ENCODE peak calls at places on chromosomes 7 and 10, in four cellular contexts. One of them, this sample, is unnamed.

GRCh38 chr7:36896418-36896817 is 172.1 kb upstream of the AOAH start:
- DNase-seq in H1: no peak
- DNase-seq in H9: no peak
- DNase-seq in mesendoderm: no peak
- DNase-seq in this sample: no peak

GRCh38 chr7:80078159-80078731 is 56.4 kb upstream of the GNAI1 start:
- DNase-seq in mesendoderm: peak
- DNase-seq in H9: no peak
- DNase-seq in H1: no peak
- DNase-seq in this sample: peak

GRCh38 chr10:6729967-6730366 is 149.9 kb upstream of the PRKCQ start:
- DNase-seq in mesendoderm: no peak
- DNase-seq in H9: no peak
- DNase-seq in H1: no peak
- DNase-seq in this sample: peak

GRCh38 chr10:72058989-72059842 is 29.1 kb downstream of the SPOCK2 start:
- DNase-seq in mesendoderm: no peak
- DNase-seq in H1: no peak
- DNase-seq in H9: no peak
- DNase-seq in this sample: no peak

GRCh38 chr7:98166668-98166970 is 44.6 kb upstream of the BHLHA15 start:
- DNase-seq in mesendoderm: no peak
- DNase-seq in H9: no peak
- DNase-seq in H1: no peak
- DNase-seq in this sample: no peak

GRCh38 chr7:150716368-150716767 is at the start of gene GIMAP1:
- DNase-seq in mesendoderm: no peak
- DNase-seq in H9: no peak
- DNase-seq in H1: no peak
- DNase-seq in this sample: no peak

GRCh38 chr7:149707448-149707886 is 65.9 kb downstream of the ZNF467 start:
- DNase-seq in H1: no peak
- DNase-seq in mesendoderm: peak
- DNase-seq in H9: no peak
- DNase-seq in this sample: no peak

GRCh38 chr10:58438986-58439385 is 53.8 kb downstream of the TFAM start:
- DNase-seq in H1: no peak
- DNase-seq in mesendoderm: no peak
- DNase-seq in H9: no peak
- DNase-seq in this sample: no peak

GRCh38 chr7:141549582-141549981 is 1.6 kb upstream of the AGK start:
- DNase-seq in H1: no peak
- DNase-seq in mesendoderm: no peak
- DNase-seq in H9: no peak
- DNase-seq in this sample: no peak

GRCh38 chr10:110667620-110668343 is 23.6 kb downstream of the RBM20 start:
- DNase-seq in H1: peak
- DNase-seq in H9: peak
- DNase-seq in mesendoderm: peak
- DNase-seq in this sample: no peak

GRCh38 chr10:23158370-23158769 is 33.7 kb upstream of the PTF1A start:
- DNase-seq in mesendoderm: peak
- DNase-seq in H1: no peak
- DNase-seq in H9: peak
- DNase-seq in this sample: peak

GRCh38 chr7:84913731-84914130 is 273.1 kb downstream of the SEMA3D start:
- DNase-seq in H9: no peak
- DNase-seq in H1: no peak
- DNase-seq in mesendoderm: no peak
- DNase-seq in this sample: peak

GRCh38 chr10:131436467-131436866 is 124.9 kb upstream of the TCERG1L start:
- DNase-seq in H1: no peak
- DNase-seq in H9: no peak
- DNase-seq in mesendoderm: no peak
- DNase-seq in this sample: no peak

GRCh38 chr10:11517150-11517549 is 94.3 kb downstream of the USP6NL start:
- DNase-seq in H9: no peak
- DNase-seq in H1: no peak
- DNase-seq in mesendoderm: peak
- DNase-seq in this sample: no peak

GRCh38 chr7:157633465-157634185 is 296.8 kb downstream of the DNAJB6 start:
- DNase-seq in H1: no peak
- DNase-seq in mesendoderm: no peak
- DNase-seq in H9: no peak
- DNase-seq in this sample: no peak

GRCh38 chr10:90743291-90743690 is 114.5 kb downstream of the HTR7 start:
- DNase-seq in H1: no peak
- DNase-seq in H9: no peak
- DNase-seq in mesendoderm: no peak
- DNase-seq in this sample: no peak

GRCh38 chr7:21912305-21912704 is 33.4 kb downstream of the CDCA7L start:
- DNase-seq in H9: no peak
- DNase-seq in H1: no peak
- DNase-seq in mesendoderm: no peak
- DNase-seq in this sample: peak

GRCh38 chr7:34339061-34339526 is 318.9 kb upstream of the NPSR1 start:
- DNase-seq in H1: no peak
- DNase-seq in mesendoderm: no peak
- DNase-seq in H9: no peak
- DNase-seq in this sample: no peak

DNA sequence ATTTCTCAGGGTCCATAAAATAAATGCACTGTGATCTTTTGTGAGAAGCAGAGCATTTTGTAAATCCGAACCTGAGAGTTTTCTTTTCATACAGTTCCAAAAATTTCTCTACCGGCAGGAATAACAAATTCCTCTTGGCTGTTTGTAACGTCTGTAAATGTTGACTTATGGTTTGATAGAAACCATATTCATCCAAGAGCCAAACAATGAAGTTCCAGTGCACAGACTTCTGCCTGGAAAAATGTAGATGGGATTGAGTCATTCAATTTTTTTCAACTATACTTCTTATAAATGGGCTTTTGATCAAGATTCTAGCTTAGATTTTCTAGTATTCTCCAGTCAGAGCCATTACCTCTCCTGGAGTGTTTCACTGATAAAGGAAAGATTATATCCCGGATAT is 530.6 kb downstream of the TFEC start:
- DNase-seq in H9: no peak
- DNase-seq in H1: no peak
- DNase-seq in mesendoderm: no peak
- DNase-seq in this sample: peak
- H4K5ac ChIP-seq in H9: no peak
- H4K5ac ChIP-seq in H1: no peak
- H4K5ac ChIP-seq in mesendoderm: no peak
- H4K5ac ChIP-seq in this sample: no peak

GRCh38 chr10:59879363-59879935 is 26.9 kb downstream of the CCDC6 start:
- DNase-seq in H9: no peak
- DNase-seq in mesendoderm: no peak
- DNase-seq in H1: no peak
- DNase-seq in this sample: no peak

GRCh38 chr10:59880019-59880717 is 26.2 kb downstream of the CCDC6 start:
- DNase-seq in H9: no peak
- DNase-seq in mesendoderm: no peak
- DNase-seq in H1: no peak
- DNase-seq in this sample: no peak

GRCh38 chr10:59878915-59879314 is 27.4 kb downstream of the CCDC6 start:
- DNase-seq in H9: no peak
- DNase-seq in mesendoderm: no peak
- DNase-seq in H1: no peak
- DNase-seq in this sample: no peak

GRCh38 chr10:59881640-59882039 is 24.7 kb downstream of the CCDC6 start:
- DNase-seq in H1: no peak
- DNase-seq in H9: no peak
- DNase-seq in mesendoderm: no peak
- DNase-seq in this sample: no peak

DNA sequence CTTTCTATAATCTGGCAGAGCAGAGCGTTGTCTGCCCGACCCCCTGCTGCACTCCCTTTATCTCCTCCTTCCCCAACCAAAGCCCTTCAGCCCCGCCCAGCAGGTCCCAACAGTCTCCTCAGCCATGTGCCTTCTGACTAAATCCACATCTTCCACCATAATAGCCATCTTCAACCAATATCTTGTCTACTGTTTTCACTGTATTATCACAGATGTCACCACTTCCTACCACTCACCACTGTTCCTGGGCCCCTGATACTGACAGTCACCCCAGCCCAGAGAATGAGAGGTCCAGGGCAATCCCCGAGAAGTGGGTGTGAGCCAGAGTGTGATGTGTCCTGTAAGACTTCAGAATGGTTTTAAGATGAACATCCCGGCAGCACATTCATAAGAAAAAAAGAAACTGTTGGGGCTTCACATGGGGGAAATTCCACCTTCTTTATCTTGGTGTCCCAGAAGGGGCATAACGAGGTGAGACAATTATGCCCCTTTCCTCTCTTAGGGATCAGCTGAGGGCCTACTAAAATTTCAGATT is 25.3 kb downstream of the CCDC6 start:
- DNase-seq in H1: no peak
- DNase-seq in H9: no peak
- DNase-seq in mesendoderm: peak
- DNase-seq in this sample: no peak
- H3K18ac ChIP-seq in H1: no peak
- H3K18ac ChIP-seq in H9: no peak
- H3K18ac ChIP-seq in mesendoderm: no peak
- H3K18ac ChIP-seq in this sample: no peak

GRCh38 chr7:102117743-102118142 is 168.9 kb upstream of the SH2B2 start:
- DNase-seq in H9: no peak
- DNase-seq in mesendoderm: peak
- DNase-seq in H1: no peak
- DNase-seq in this sample: peak

GRCh38 chr7:102120666-102121065 is 166.0 kb upstream of the SH2B2 start:
- DNase-seq in H1: no peak
- DNase-seq in H9: no peak
- DNase-seq in mesendoderm: no peak
- DNase-seq in this sample: no peak

GRCh38 chr7:102119925-102120324 is 166.7 kb upstream of the SH2B2 start:
- DNase-seq in H1: no peak
- DNase-seq in H9: no peak
- DNase-seq in mesendoderm: no peak
- DNase-seq in this sample: no peak

GRCh38 chr7:102122026-102122425 is 164.6 kb upstream of the SH2B2 start:
- DNase-seq in H9: no peak
- DNase-seq in mesendoderm: no peak
- DNase-seq in H1: no peak
- DNase-seq in this sample: peak

DNA sequence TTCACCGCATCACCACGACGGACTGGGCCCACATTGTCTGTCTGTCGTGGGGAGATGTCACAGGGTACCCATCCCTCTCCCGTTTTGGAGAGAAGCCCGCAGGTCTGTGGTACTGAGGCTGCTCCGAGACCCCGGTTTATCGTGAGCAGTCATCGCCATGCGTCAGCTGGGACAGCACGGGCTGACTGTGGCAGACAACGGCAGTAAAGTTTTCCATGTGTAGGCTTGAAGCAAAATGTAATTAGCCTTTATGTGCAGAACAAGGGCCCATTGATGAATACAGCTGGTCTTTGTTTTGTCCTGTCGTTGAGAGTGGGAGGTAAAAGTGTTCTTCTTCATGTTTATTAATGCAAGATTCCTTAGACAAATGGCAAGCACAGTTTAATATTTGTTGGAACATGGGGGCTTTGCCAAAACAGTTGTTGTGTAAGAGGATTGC is 167.4 kb upstream of the SH2B2 start:
- DNase-seq in mesendoderm: no peak
- DNase-seq in H9: no peak
- DNase-seq in H1: no peak
- DNase-seq in this sample: peak
- H3K23ac ChIP-seq in mesendoderm: no peak
- H3K23ac ChIP-seq in H9: no peak
- H3K23ac ChIP-seq in H1: no peak
- H3K23ac ChIP-seq in this sample: no peak

GRCh38 chr10:99161194-99161593 is 74.5 kb downstream of the HPSE2 start:
- DNase-seq in mesendoderm: no peak
- DNase-seq in H9: no peak
- DNase-seq in H1: no peak
- DNase-seq in this sample: no peak
- H4K5ac ChIP-seq in mesendoderm: no peak
- H4K5ac ChIP-seq in H9: no peak
- H4K5ac ChIP-seq in H1: no peak
- H4K5ac ChIP-seq in this sample: no peak

DNA sequence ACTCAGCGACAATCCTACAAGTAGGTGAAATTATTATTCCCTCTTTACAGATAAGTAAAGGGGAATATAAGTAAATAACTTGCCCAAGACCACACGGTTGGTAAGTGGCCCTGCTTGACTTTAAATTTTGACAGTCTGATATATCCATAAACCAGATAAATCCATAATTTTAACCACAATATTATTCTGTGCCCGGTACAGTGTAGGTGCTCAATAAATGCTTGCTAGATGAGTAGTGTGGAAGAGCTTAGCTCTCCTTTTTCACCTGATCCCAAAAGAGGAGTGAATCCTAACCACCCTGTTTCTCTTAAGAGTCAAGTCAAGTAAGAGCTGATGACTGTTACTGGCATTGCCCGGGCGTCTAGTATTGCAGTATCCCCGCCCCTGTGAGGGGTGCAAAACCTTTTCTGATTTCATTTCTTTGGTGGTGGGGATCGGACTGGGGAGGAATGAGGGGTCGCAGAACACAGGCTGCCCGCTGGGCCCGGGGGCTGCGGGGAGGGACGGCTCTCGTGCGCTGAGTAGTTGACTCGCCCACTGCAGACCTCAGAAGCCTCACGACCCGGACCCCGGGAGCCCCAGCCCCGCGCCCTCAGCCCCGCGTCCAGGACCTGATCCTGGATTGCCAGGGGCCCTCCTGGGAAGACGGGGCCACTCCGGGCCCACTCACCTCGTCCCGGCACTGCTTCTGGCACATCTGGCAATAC is 490 bp downstream of the KIN start:
- DNase-seq in mesendoderm: peak
- DNase-seq in H1: no peak
- DNase-seq in H9: no peak
- DNase-seq in this sample: peak
- H3K18ac ChIP-seq in mesendoderm: peak
- H3K18ac ChIP-seq in H1: peak
- H3K18ac ChIP-seq in H9: peak
- H3K18ac ChIP-seq in this sample: peak

GRCh38 chr10:1289591-1289990 is 233.4 kb downstream of the WDR37 start:
- DNase-seq in mesendoderm: peak
- DNase-seq in H9: no peak
- DNase-seq in H1: no peak
- DNase-seq in this sample: no peak

GRCh38 chr10:1293147-1293546 is 237.0 kb downstream of the WDR37 start:
- DNase-seq in H1: no peak
- DNase-seq in mesendoderm: peak
- DNase-seq in H9: no peak
- DNase-seq in this sample: no peak

GRCh38 chr10:1292611-1293021 is 236.4 kb downstream of the WDR37 start:
- DNase-seq in H9: no peak
- DNase-seq in mesendoderm: peak
- DNase-seq in H1: no peak
- DNase-seq in this sample: no peak

GRCh38 chr10:1290071-1290471 is 233.9 kb downstream of the WDR37 start:
- DNase-seq in H9: no peak
- DNase-seq in H1: no peak
- DNase-seq in mesendoderm: no peak
- DNase-seq in this sample: no peak

GRCh38 chr10:1291178-1292090 is 235.2 kb downstream of the WDR37 start:
- DNase-seq in H9: no peak
- DNase-seq in H1: no peak
- DNase-seq in mesendoderm: no peak
- DNase-seq in this sample: no peak
- H3K23ac ChIP-seq in H9: no peak
- H3K23ac ChIP-seq in H1: no peak
- H3K23ac ChIP-seq in mesendoderm: no peak
- H3K23ac ChIP-seq in this sample: no peak

GRCh38 chr7:147605326-147605725 is 985.2 kb upstream of the C7orf33 start:
- DNase-seq in H9: no peak
- DNase-seq in H1: no peak
- DNase-seq in mesendoderm: peak
- DNase-seq in this sample: no peak
- H4K5ac ChIP-seq in H9: no peak
- H4K5ac ChIP-seq in H1: no peak
- H4K5ac ChIP-seq in mesendoderm: no peak
- H4K5ac ChIP-seq in this sample: no peak